ENCODE peak calls at places on chromosomes 11 and 22, in four cellular contexts. Y is hepatocyte, E is endothelial cell of umbilical vein, A is keratinocyte. F is an unnamed sample. For H3K4me1, the result is how much of the 10 kb centered on the place peaks cover.

GRCh38 chr11:63847363-63847762 is 8.5 kb downstream of the MARK2 start:
- DNase-seq in Y (no peak), E (no peak), A (no peak), F (no peak)

GRCh38 chr22:46479046-46479445 is 58.4 kb downstream of the CELSR1 start:
- DNase-seq in Y (no peak), E (no peak), A (no peak), F (no peak)

GRCh38 chr11:84438565-84438964 is 1152.4 kb upstream of the CCDC90B start:
- DNase-seq in Y (no peak), E (no peak), A (no peak), F (no peak)

GRCh38 chr11:107757661-107758060 is 45.8 kb upstream of the SLN start:
- DNase-seq in Y (no peak), E (no peak), A (no peak), F (no peak)

GRCh38 chr11:12693075-12693473 is 18.9 kb downstream of the TEAD1 start:
- DNase-seq in Y (no peak), E (no peak), A (no peak), F (no peak)

GRCh38 chr11:60831501-60832079 is 10.3 kb upstream of the CCDC86 start:
- DNase-seq in Y (no peak), E (peak), A (peak), F (no peak)

GRCh38 chr22:41668971-41669911 is 19.4 kb downstream of the SNU13 start:
- DNase-seq in Y (no peak), E (peak), A (no peak), F (no peak)

GRCh38 chr11:8090756-8091155 is 9.7 kb downstream of the TUB start:
- DNase-seq in Y (peak), E (peak), A (no peak), F (peak)

GRCh38 chr11:94568200-94568599 is 1.0 kb downstream of the PIWIL4 start:
- DNase-seq in Y (no peak), E (no peak), A (no peak), F (no peak)

GRCh38 chr22:32579533-32580220 is 105.1 kb downstream of the FBXO7 start:
- DNase-seq in Y (no peak), E (no peak), A (no peak), F (peak)

GRCh38 chr22:45531441-45531840 is 28.8 kb downstream of the FBLN1 start:
- DNase-seq in Y (no peak), E (no peak), A (no peak), F (no peak)

GRCh38 chr11:123209591-123209990 is 14.5 kb upstream of the CLMP start:
- DNase-seq in Y (no peak), E (no peak), A (no peak), F (no peak)

GRCh38 chr22:38973289-38974169 is 8.6 kb upstream of the APOBEC3B start:
- DNase-seq in Y (peak), E (peak), A (no peak), F (peak)

GRCh38 chr11:117081908-117082307 is 16.3 kb downstream of the SIK3 start:
- DNase-seq in Y (no peak), E (no peak), A (no peak), F (no peak)

GRCh38 chr11:115304774-115305472 is 199.3 kb downstream of the CADM1 start:
- DNase-seq in Y (no peak), E (no peak), A (no peak), F (no peak)

GRCh38 chr11:64743591-64744543 is at the start of gene RASGRP2:
- DNase-seq in Y (peak), E (peak), A (no peak), F (peak)

DNA sequence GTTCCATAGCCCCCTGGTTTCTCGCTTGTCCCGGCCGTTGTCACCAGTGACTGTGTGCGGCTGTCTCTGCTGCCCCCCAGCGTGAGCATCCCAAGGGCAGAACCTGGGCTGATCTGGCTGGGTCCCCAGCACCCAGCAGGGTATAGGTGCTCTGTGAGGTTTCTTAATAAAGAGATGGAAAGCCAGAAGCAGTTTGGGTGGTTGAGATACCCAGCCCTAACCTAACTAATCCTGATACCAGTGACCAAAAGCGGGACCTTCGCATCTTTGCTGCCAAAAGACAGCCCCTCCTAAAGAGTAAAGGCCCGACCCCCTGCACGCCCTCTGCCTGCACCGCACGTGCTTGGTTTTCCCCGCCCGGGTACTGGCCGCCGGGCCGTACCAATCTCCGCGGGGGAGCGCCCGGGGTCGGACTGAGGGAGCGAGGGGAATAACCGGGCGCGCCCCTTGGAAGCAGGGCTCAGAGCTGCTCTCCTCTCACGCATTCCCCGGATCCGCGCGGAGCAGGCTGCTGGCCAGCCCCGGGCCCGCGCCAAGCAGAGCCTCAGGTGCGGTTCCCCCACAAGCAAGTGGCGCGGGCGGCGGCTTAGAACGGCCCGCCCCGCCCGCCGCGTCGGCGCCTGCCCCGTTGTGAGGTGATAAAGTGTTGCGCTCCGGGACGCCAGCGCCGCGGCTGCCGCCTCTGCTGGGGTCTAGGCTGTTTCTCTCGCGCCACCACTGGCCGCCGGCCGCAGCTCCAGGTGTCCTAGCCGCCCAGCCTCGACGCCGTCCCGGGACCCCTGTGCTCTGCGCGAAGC is at the start of gene DGAT2:
- DNase-seq in Y (peak), E (peak), A (no peak), F (peak)
- H3K4me1 ChIP-seq in Y (under half), E (under half), A (under half), F (half or more)

GRCh38 chr11:2886191-2886894 is 768 bp upstream of the CDKN1C start:
- DNase-seq in Y (peak), E (peak), A (no peak), F (no peak)

GRCh38 chr11:2886936-2887335 is 1.4 kb upstream of the CDKN1C start:
- DNase-seq in Y (no peak), E (no peak), A (no peak), F (no peak)

GRCh38 chr11:2885017-2885675 is 429 bp downstream of the CDKN1C start:
- DNase-seq in Y (peak), E (peak), A (no peak), F (no peak)

GRCh38 chr11:2884424-2884815 is 1.2 kb downstream of the CDKN1C start:
- DNase-seq in Y (peak), E (peak), A (no peak), F (no peak)

DNA sequence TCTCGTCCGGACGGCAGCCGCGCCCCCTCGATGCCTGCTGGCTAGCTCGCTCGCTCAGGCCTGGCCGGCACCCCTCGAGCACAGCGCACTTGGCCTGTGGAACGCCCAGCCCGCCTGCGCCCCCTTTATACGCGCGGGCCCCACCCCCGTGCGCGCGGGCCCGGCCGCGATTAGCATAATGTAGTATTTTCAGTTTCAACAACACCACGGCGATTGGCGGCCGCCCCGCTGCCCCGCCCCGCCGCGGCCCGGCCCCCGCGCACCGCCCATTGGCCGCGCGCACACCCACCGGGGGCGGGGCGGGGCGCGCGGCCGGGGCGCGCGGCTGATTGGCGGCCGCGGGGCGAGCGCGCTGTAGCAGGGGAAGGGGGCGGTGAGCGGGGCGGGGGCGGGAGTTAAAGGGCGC is at the start of gene CDKN1C:
- DNase-seq in Y (peak), E (peak), A (no peak), F (no peak)
- TF ChIP-seq EZH2 in Y (no peak), E (no peak), A (no peak), F (no peak)

GRCh38 chr11:82929121-82929520 is 27.6 kb downstream of the DDIAS start:
- DNase-seq in Y (no peak), E (no peak), A (no peak), F (no peak)
- H3K4me1 ChIP-seq in Y (under half), E (under half), A (under half), F (under half)

DNA sequence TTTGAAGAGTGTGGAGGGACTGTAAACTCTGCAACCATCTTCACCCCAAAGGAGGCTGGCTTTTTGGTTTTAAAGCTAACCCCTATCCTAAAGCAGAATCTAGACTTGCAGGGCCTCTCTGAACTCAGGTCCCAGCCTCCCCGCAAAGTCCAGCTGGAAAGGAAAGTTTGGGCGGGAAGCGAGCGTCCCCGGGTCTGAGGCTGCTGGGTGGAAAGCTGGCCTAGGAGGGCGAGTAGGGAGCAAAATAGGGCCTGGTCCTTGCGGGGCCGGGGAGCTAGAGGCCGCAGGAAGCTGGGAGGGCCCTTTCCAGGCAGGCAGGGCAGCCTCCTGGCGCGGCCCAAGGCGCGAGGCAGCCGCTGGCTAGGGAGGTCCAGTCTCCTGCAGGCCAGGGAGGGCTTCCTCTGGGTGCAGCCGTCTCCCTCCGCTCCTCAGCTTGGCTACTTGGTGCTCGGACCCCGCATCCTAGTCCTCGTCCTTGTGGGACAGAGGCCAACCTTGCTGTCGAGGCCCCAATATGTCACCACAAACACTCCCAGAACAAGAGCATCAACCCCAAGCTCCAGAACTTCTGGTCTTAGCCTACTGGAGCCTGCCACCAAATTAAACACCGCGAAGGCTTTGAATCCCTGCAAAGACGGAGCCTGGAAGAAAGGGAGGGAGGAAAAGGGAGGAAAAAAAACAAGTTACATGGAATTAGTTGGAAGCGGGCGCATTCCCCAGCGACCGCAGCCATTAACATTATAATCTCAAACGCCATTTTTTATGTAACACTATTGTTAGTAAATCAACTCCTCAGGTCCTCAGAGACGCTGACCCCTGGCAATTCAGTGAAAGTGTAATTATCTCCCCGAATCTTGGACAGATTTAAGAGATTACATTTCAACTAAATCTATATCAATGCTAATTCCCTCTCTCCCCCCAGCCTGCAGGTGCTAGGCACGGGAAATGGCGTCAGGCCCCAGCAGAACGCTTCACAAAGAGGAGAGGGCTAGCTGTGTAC is 12.6 kb upstream of the PAX6 start:
- DNase-seq in Y (no peak), E (no peak), A (no peak), F (no peak)
- TF ChIP-seq EZH2 in Y (peak), E (no peak), A (no peak), F (no peak)

DNA sequence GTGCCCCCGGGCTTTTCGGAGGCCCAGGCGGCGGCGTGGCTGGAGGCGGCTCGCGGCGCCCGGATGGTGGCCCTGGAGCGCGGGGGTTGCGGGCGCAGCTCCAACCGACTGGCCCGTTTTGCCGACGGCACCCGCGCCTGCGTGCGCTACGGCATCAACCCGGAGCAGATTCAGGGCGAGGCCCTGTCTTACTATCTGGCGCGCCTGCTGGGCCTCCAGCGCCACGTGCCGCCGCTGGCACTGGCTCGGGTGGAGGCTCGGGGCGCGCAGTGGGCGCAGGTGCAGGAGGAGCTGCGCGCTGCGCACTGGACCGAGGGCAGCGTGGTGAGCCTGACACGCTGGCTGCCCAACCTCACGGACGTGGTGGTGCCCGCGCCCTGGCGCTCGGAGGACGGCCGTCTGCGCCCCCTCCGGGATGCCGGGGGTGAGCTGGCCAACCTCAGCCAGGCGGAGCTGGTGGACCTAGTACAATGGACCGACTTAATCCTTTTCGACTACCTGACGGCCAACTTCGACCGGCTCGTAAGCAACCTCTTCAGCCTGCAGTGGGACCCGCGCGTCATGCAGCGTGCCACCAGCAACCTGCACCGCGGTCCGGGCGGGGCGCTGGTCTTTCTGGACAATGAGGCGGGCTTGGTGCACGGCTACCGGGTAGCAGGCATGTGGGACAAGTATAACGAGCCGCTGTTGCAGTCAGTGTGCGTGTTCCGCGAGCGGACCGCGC is 932 bp downstream of the FJX1 start:
- DNase-seq in Y (peak), E (peak), A (no peak), F (no peak)
- H3K4me1 ChIP-seq in Y (under half), E (under half), A (half or more), F (under half)

GRCh38 chr22:36816338-36816634 is 549 bp downstream of the PVALB start:
- DNase-seq in Y (no peak), E (no peak), A (no peak), F (no peak)

GRCh38 chr22:36815558-36816337 is 1.1 kb downstream of the PVALB start:
- DNase-seq in Y (no peak), E (no peak), A (no peak), F (no peak)

GRCh38 chr22:36818010-36818642 is 1.3 kb upstream of the PVALB start:
- DNase-seq in Y (no peak), E (no peak), A (no peak), F (no peak)

GRCh38 chr22:36817429-36817783 is 571 bp upstream of the PVALB start:
- DNase-seq in Y (no peak), E (no peak), A (no peak), F (no peak)

GRCh38 chr22:36816635-36817428 is at the start of gene PVALB:
- DNase-seq in Y (peak), E (peak), A (no peak), F (no peak)
- TF ChIP-seq EZH2 in Y (peak), E (peak), A (peak), F (no peak)

GRCh38 chr11:11537871-11538270 is 83.9 kb downstream of the GALNT18 start:
- DNase-seq in Y (no peak), E (no peak), A (no peak), F (no peak)
- H3K4me1 ChIP-seq in Y (under half), E (under half), A (under half), F (under half)

DNA sequence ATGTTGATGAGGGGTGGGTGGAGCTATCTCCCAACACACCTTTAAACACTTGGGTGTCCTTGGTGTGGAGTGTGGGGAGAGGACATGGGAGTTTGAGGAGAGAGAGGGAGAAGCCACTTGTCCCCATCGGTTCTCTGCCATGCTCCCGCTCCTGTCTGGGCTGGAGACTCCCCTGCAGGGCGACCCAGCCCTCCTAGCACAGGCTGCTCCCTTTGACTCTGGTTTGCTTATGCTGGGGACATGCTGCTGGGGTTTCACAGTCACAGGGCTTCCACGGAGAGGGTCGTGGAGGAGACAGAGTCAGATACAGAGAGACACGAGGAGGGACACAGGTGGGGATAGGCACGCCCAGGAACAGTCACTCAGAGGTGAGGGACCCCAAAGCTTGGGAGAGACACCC is 1.6 kb downstream of the SCUBE1 start:
- DNase-seq in Y (peak), E (no peak), A (no peak), F (no peak)
- TF ChIP-seq EZH2 in Y (no peak), E (no peak), A (no peak), F (no peak)

F was measured in HepG2.